ENCODE peak calls at places on chromosomes 1 and 21, in seven cellular contexts. P is GM23248; S is PC-3; R is effector memory CD4-positive, alpha-beta T cell; E is IMR-90; I is CD8-positive, alpha-beta memory T cell; L is stomach. T is an unnamed sample.
A peak's percentile ranks its signal among the peaks of the same experiment; 100 is the strongest.

GRCh38 chr1:147591246-147591891 is 50.1 kb downstream of the BCL9 start:
- DNase-seq in S (no peak), I (no peak), L (no peak), R (no peak), E (no peak), P (no peak), T (no peak)

GRCh38 chr1:214439352-214440119 is 111.9 kb downstream of the PTPN14 start:
- DNase-seq in I (no peak), L (peak; percentile 64), E (peak; percentile 97), R (no peak), S (peak; percentile 81), P (no peak), T (peak; percentile 74)

GRCh38 chr1:167722152-167722869 is 529 bp downstream of the MPZL1 start:
- DNase-seq in L (peak; percentile 60), R (no peak), E (peak; percentile 19), I (peak; percentile 33), S (peak; percentile 63), P (peak; percentile 81), T (peak; percentile 50)

GRCh38 chr1:71339238-71339637 is 258.4 kb upstream of the ZRANB2 start:
- DNase-seq in E (no peak), I (no peak), P (no peak), S (peak; percentile 28), L (no peak), R (no peak), T (no peak)

GRCh38 chr1:234980657-234981396 is 147.8 kb downstream of the TOMM20 start:
- DNase-seq in E (peak; percentile 97), I (no peak), R (peak; percentile 59), P (peak; percentile 98), L (peak; percentile 67), S (peak; percentile 87), T (no peak)

GRCh38 chr1:48480504-48480903 is 8.5 kb upstream of the SPATA6 start:
- DNase-seq in P (no peak), E (no peak), I (no peak), R (no peak), L (no peak), S (no peak), T (no peak)

GRCh38 chr1:205656236-205656635 is 24.1 kb downstream of the SLC45A3 start:
- DNase-seq in E (peak; percentile 63), P (peak; percentile 70), L (no peak), R (no peak), S (no peak), I (no peak), T (no peak)

GRCh38 chr1:201703646-201704438 is 125.1 kb upstream of the IPO9 start:
- DNase-seq in R (no peak), L (peak; percentile 88), S (peak; percentile 78), P (peak; percentile 93), E (peak; percentile 77), I (peak; percentile 39), T (peak; percentile 87)

GRCh38 chr1:86596253-86596652 is 49.4 kb downstream of the CLCA4 start:
- DNase-seq in S (no peak), P (peak; percentile 8), I (no peak), E (no peak), R (no peak), L (no peak), T (no peak)

GRCh38 chr1:36533897-36534296 is 51.2 kb upstream of the CSF3R start:
- DNase-seq in E (no peak), R (no peak), P (no peak), L (no peak), I (no peak), S (no peak), T (no peak)

GRCh38 chr1:112297536-112297935 is 98.5 kb upstream of the CTTNBP2NL start:
- DNase-seq in I (no peak), L (no peak), R (no peak), S (no peak), P (peak; percentile 8), E (peak; percentile 13), T (no peak)

GRCh38 chr21:33197546-33197945 is 32.2 kb upstream of the IFNAR2 start:
- DNase-seq in P (no peak), S (no peak), R (no peak), L (peak; percentile 36), E (no peak), I (no peak), T (no peak)

GRCh38 chr1:173297798-173298391 is 90.8 kb upstream of the TNFSF4 start:
- DNase-seq in I (no peak), P (no peak), E (no peak), R (no peak), S (no peak), L (no peak), T (no peak)

GRCh38 chr21:41593051-41593783 is 85.3 kb upstream of the TMPRSS2 start:
- DNase-seq in L (peak; percentile 49), E (no peak), P (no peak), S (no peak), I (no peak), R (no peak), T (peak; percentile 85)

GRCh38 chr21:43208561-43209332 is 39.9 kb downstream of the CRYAA start:
- DNase-seq in S (no peak), E (no peak), I (no peak), L (no peak), P (no peak), R (no peak), T (peak; percentile 23)

GRCh38 chr1:197951617-197952175 is 34.5 kb downstream of the LHX9 start:
- DNase-seq in R (no peak), E (no peak), P (no peak), L (no peak), S (no peak), I (no peak), T (no peak)

GRCh38 chr1:75472089-75472970 is 138.6 kb downstream of the SLC44A5 start:
- DNase-seq in R (no peak), S (no peak), E (no peak), P (no peak), I (no peak), L (no peak), T (no peak)

GRCh38 chr1:200041337-200042118 is 14.0 kb downstream of the NR5A2 start:
- DNase-seq in P (no peak), I (no peak), E (no peak), L (no peak), S (no peak), R (no peak), T (no peak)

GRCh38 chr1:33724348-33724747 is 139.5 kb upstream of the HMGB4 start:
- DNase-seq in R (no peak), E (no peak), P (peak; percentile 7), I (no peak), L (no peak), S (no peak), T (no peak)
- H3K27me3 ChIP-seq in R (no peaks in the 10 kb centered on the region), E (no peaks in the 10 kb centered on the region), P (no peaks in the 10 kb centered on the region), I (no peaks in the 10 kb centered on the region), L (no peaks in the 10 kb centered on the region), S (no peaks in the 10 kb centered on the region), T (no peaks in the 10 kb centered on the region)

GRCh38 chr1:156490401-156491032 is 10.1 kb downstream of the MEF2D start:
- DNase-seq in E (no peak), R (no peak), P (peak; percentile 72), S (no peak), L (no peak), I (no peak), T (no peak)

GRCh38 chr1:156491151-156491949 is 9.2 kb downstream of the MEF2D start:
- DNase-seq in S (no peak), E (no peak), I (no peak), R (no peak), P (peak; percentile 35), L (no peak), T (no peak)

GRCh38 chr1:156488566-156489165 is 11.9 kb downstream of the MEF2D start:
- DNase-seq in E (no peak), P (no peak), S (peak; percentile 26), I (no peak), R (no peak), L (no peak), T (no peak)

GRCh38 chr1:156489166-156489934 is 11.2 kb downstream of the MEF2D start:
- DNase-seq in I (peak; percentile 55), P (peak; percentile 51), S (no peak), E (peak; percentile 36), R (peak; percentile 15), L (no peak), T (no peak)

GRCh38 chr1:156489935-156490293 is 10.7 kb downstream of the MEF2D start:
- DNase-seq in I (no peak), R (no peak), S (no peak), E (no peak), P (no peak), L (no peak), T (no peak)
- H3K4me3 ChIP-seq in I (peak overlapping the region; percentile 40), R (peak overlapping the region; percentile 12), S (no peak overlapping the region), E (no peak overlapping the region), P (peak overlapping the region; percentile 33), L (peak overlapping the region; percentile 11), T (no peak overlapping the region)

GRCh38 chr1:109394591-109395281 is 3.0 kb downstream of the SORT1 start:
- DNase-seq in R (no peak), L (no peak), I (no peak), E (no peak), P (no peak), S (no peak), T (no peak)

GRCh38 chr1:109391626-109392025 is 6.1 kb downstream of the SORT1 start:
- DNase-seq in I (no peak), L (no peak), S (no peak), R (no peak), E (no peak), P (no peak), T (no peak)

GRCh38 chr1:109392037-109392787 is 5.5 kb downstream of the SORT1 start:
- DNase-seq in P (no peak), S (no peak), L (no peak), E (no peak), I (no peak), R (no peak), T (no peak)

GRCh38 chr1:109392788-109393580 is 4.7 kb downstream of the SORT1 start:
- DNase-seq in I (no peak), E (peak; percentile 81), P (peak; percentile 68), S (peak; percentile 60), R (no peak), L (peak; percentile 65), T (peak; percentile 77)

GRCh38 chr1:109393602-109394233 is 4.0 kb downstream of the SORT1 start:
- DNase-seq in L (no peak), P (no peak), E (no peak), S (no peak), R (no peak), I (no peak), T (no peak)
- H3K27me3 ChIP-seq in L (no peaks in the 10 kb centered on the region), P (no peaks in the 10 kb centered on the region), E (no peaks in the 10 kb centered on the region), S (no peaks in the 10 kb centered on the region), R (peaks cover 14% of the 10 kb centered on the region), I (peaks cover 23% of the 10 kb centered on the region), T (no peaks in the 10 kb centered on the region)

GRCh38 chr1:185232874-185233273 is 75.9 kb downstream of the SWT1 start:
- DNase-seq in R (no peak), P (no peak), E (no peak), S (no peak), L (no peak), I (no peak), T (no peak)
- H3K4me3 ChIP-seq in R (no peak overlapping the region), P (no peak overlapping the region), E (no peak overlapping the region), S (no peak overlapping the region), L (no peak overlapping the region), I (no peak overlapping the region), T (no peak overlapping the region)

GRCh38 chr1:3386603-3387002 is 67.9 kb upstream of the ARHGEF16 start:
- DNase-seq in P (no peak), I (no peak), E (no peak), L (no peak), S (no peak), R (no peak), T (no peak)
- H3K27me3 ChIP-seq in P (peaks cover 47% of the 10 kb centered on the region), I (no peaks in the 10 kb centered on the region), E (peaks cover 24% of the 10 kb centered on the region), L (peaks cover 1% of the 10 kb centered on the region), S (peaks cover 95% of the 10 kb centered on the region), R (peaks cover 2% of the 10 kb centered on the region), T (no peaks in the 10 kb centered on the region)